ENCODE peak calls at places on chromosomes 3 and 15, in seven cellular contexts. E, P, D, X, L, C and S are unnamed samples.

GRCh38 chr3:127221062-127222035 is 28.4 kb downstream of the PRR23E start:
- DNase-seq in C (no peak), D (no peak), E (no peak), P (no peak), X (no peak), L (no peak), S (no peak)

GRCh38 chr3:127425505-127426443 is 137.9 kb upstream of the PRR20G start:
- DNase-seq in P (no peak), D (no peak), C (no peak), E (peak), L (no peak), X (no peak), S (no peak)

GRCh38 chr3:186772281-186772885 is 11.0 kb upstream of the EIF4A2 start:
- DNase-seq in E (no peak), P (no peak), L (no peak), X (peak), D (no peak), C (no peak), S (no peak)

GRCh38 chr15:90862964-90863721 is 5.2 kb upstream of the FURIN start:
- DNase-seq in P (no peak), C (no peak), X (no peak), L (peak), D (no peak), E (no peak), S (no peak)

GRCh38 chr15:29668120-29668602 is 154.1 kb downstream of the TJP1 start:
- DNase-seq in P (peak), D (peak), E (no peak), X (peak), C (no peak), L (peak), S (peak)

GRCh38 chr15:43134157-43134637 is 811 bp downstream of the TMEM62 start:
- DNase-seq in X (no peak), P (no peak), L (no peak), C (no peak), D (no peak), E (no peak), S (no peak)

GRCh38 chr3:3573341-3573740 is 225.9 kb upstream of the LRRN1 start:
- DNase-seq in D (no peak), C (no peak), P (no peak), X (no peak), L (no peak), E (no peak), S (no peak)

GRCh38 chr3:194364652-194365434 is 4.7 kb downstream of the LRRC15 start:
- DNase-seq in E (no peak), P (peak), D (no peak), L (peak), C (no peak), X (no peak), S (peak)

GRCh38 chr3:155219106-155219505 is 74.4 kb downstream of the STRIT1 start:
- DNase-seq in E (no peak), C (no peak), L (no peak), D (no peak), X (no peak), P (no peak), S (no peak)

GRCh38 chr3:14377838-14378169 is 24.6 kb upstream of the SLC6A6 start:
- DNase-seq in C (no peak), P (no peak), E (peak), L (no peak), D (no peak), X (no peak), S (no peak)

GRCh38 chr15:89907289-89907688 is 5.5 kb downstream of the ARPIN start:
- DNase-seq in C (no peak), P (peak), D (no peak), E (no peak), L (no peak), X (no peak), S (no peak)

GRCh38 chr3:98962189-98962930 is 60.9 kb upstream of the DCBLD2 start:
- DNase-seq in L (peak), X (no peak), D (no peak), E (no peak), P (peak), C (no peak), S (peak)

GRCh38 chr3:76177650-76178049 is 392.3 kb upstream of the ZNF717 start:
- DNase-seq in X (no peak), E (no peak), P (no peak), C (no peak), L (no peak), D (no peak), S (no peak)

GRCh38 chr3:99532246-99532645 is 106.1 kb upstream of the COL8A1 start:
- DNase-seq in D (no peak), X (peak), C (no peak), E (no peak), P (peak), L (peak), S (peak)

GRCh38 chr3:61032991-61033390 is 218.3 kb downstream of the FHIT start:
- DNase-seq in P (no peak), C (no peak), X (no peak), E (no peak), L (no peak), D (no peak), S (no peak)

GRCh38 chr3:30914696-30915095 is 20.2 kb upstream of the GADL1 start:
- DNase-seq in P (no peak), E (no peak), X (no peak), L (peak), C (no peak), D (no peak), S (peak)

GRCh38 chr3:190593075-190593474 is 79.2 kb downstream of the IL1RAP start:
- DNase-seq in C (no peak), P (no peak), X (no peak), L (no peak), D (no peak), E (no peak), S (no peak)

GRCh38 chr15:92683511-92683834 is 27.9 kb upstream of the FAM174B start:
- DNase-seq in C (no peak), L (no peak), X (peak), P (no peak), E (no peak), D (peak), S (peak)

GRCh38 chr15:92451225-92451825 is 57.6 kb downstream of the ST8SIA2 start:
- DNase-seq in L (peak), X (no peak), P (peak), C (no peak), D (no peak), E (no peak), S (peak)

GRCh38 chr15:41987925-41988275 is 15.5 kb upstream of the EHD4 start:
- DNase-seq in P (no peak), D (no peak), C (no peak), X (no peak), L (no peak), E (no peak), S (no peak)

GRCh38 chr15:70271422-70272088 is 173.8 kb upstream of the TLE3 start:
- DNase-seq in L (peak), C (no peak), E (no peak), X (no peak), P (peak), D (no peak), S (peak)

GRCh38 chr3:160756907-160757623 is 1.0 kb downstream of the PPM1L start:
- DNase-seq in P (no peak), L (no peak), C (no peak), E (peak), X (peak), D (peak), S (no peak)

GRCh38 chr3:5294360-5294759 is 106.9 kb downstream of the EDEM1 start:
- DNase-seq in D (no peak), E (no peak), C (no peak), P (peak), X (no peak), L (peak), S (no peak)

GRCh38 chr3:24387493-24387892 is 107.2 kb downstream of the THRB start:
- DNase-seq in D (no peak), X (no peak), C (no peak), L (peak), E (no peak), P (no peak), S (peak)